ENCODE peak calls at places on chromosomes 6 and 20, in ten cellular contexts. One of them, this sample, is unnamed.

GRCh38 chr20:36084897-36085617 is 69.5 kb upstream of the EPB41L1 start:
- DNase-seq in skeletal muscle cell: no peak
- DNase-seq in dorsolateral prefrontal cortex: no peak
- DNase-seq in NCI-H146: no peak
- DNase-seq in cardiac muscle cell: peak
- DNase-seq in iPS-NIHi11: no peak
- DNase-seq in GM12864: no peak
- DNase-seq in caudate nucleus: no peak
- DNase-seq in stimulated activated CD8-positive, alpha-beta memory T cell treated with anti-CD3 and anti-CD28 coated beads, Interleukin-4, amount 100 ng/mL, for 4 hours: no peak
- DNase-seq in HFFc6: no peak
- DNase-seq in this sample: no peak

GRCh38 chr6:113936093-113936934 is 34.6 kb downstream of the HDAC2 start:
- DNase-seq in skeletal muscle cell: peak
- DNase-seq in dorsolateral prefrontal cortex: no peak
- DNase-seq in NCI-H146: peak
- DNase-seq in cardiac muscle cell: peak
- DNase-seq in iPS-NIHi11: peak
- DNase-seq in GM12864: peak
- DNase-seq in caudate nucleus: no peak
- DNase-seq in stimulated activated CD8-positive, alpha-beta memory T cell treated with anti-CD3 and anti-CD28 coated beads, Interleukin-4, amount 100 ng/mL, for 4 hours: no peak
- DNase-seq in HFFc6: peak
- DNase-seq in this sample: peak

GRCh38 chr6:170489836-170490235 is 63.3 kb downstream of the PSMB1 start:
- DNase-seq in skeletal muscle cell: no peak
- DNase-seq in dorsolateral prefrontal cortex: no peak
- DNase-seq in NCI-H146: peak
- DNase-seq in cardiac muscle cell: no peak
- DNase-seq in iPS-NIHi11: no peak
- DNase-seq in GM12864: no peak
- DNase-seq in caudate nucleus: no peak
- DNase-seq in stimulated activated CD8-positive, alpha-beta memory T cell treated with anti-CD3 and anti-CD28 coated beads, Interleukin-4, amount 100 ng/mL, for 4 hours: no peak
- DNase-seq in HFFc6: no peak
- DNase-seq in this sample: no peak

GRCh38 chr6:131163886-131164285 is 28.6 kb downstream of the AKAP7 start:
- DNase-seq in skeletal muscle cell: no peak
- DNase-seq in dorsolateral prefrontal cortex: no peak
- DNase-seq in NCI-H146: no peak
- DNase-seq in cardiac muscle cell: peak
- DNase-seq in iPS-NIHi11: no peak
- DNase-seq in GM12864: no peak
- DNase-seq in caudate nucleus: no peak
- DNase-seq in stimulated activated CD8-positive, alpha-beta memory T cell treated with anti-CD3 and anti-CD28 coated beads, Interleukin-4, amount 100 ng/mL, for 4 hours: no peak
- DNase-seq in HFFc6: no peak
- DNase-seq in this sample: no peak

GRCh38 chr20:50837532-50838321 is 42.9 kb downstream of the BCAS4 start:
- DNase-seq in skeletal muscle cell: peak
- DNase-seq in dorsolateral prefrontal cortex: no peak
- DNase-seq in NCI-H146: no peak
- DNase-seq in cardiac muscle cell: peak
- DNase-seq in iPS-NIHi11: no peak
- DNase-seq in GM12864: no peak
- DNase-seq in caudate nucleus: no peak
- DNase-seq in stimulated activated CD8-positive, alpha-beta memory T cell treated with anti-CD3 and anti-CD28 coated beads, Interleukin-4, amount 100 ng/mL, for 4 hours: no peak
- DNase-seq in HFFc6: peak
- DNase-seq in this sample: no peak

GRCh38 chr6:89298680-89299450 is 16.2 kb downstream of the GABRR2 start:
- DNase-seq in skeletal muscle cell: peak
- DNase-seq in dorsolateral prefrontal cortex: no peak
- DNase-seq in NCI-H146: no peak
- DNase-seq in cardiac muscle cell: peak
- DNase-seq in iPS-NIHi11: no peak
- DNase-seq in GM12864: peak
- DNase-seq in caudate nucleus: no peak
- DNase-seq in stimulated activated CD8-positive, alpha-beta memory T cell treated with anti-CD3 and anti-CD28 coated beads, Interleukin-4, amount 100 ng/mL, for 4 hours: no peak
- DNase-seq in HFFc6: no peak
- DNase-seq in this sample: no peak

GRCh38 chr6:82785206-82785605 is 280.4 kb downstream of the UBE3D start:
- DNase-seq in skeletal muscle cell: no peak
- DNase-seq in dorsolateral prefrontal cortex: no peak
- DNase-seq in NCI-H146: peak
- DNase-seq in cardiac muscle cell: no peak
- DNase-seq in iPS-NIHi11: no peak
- DNase-seq in GM12864: no peak
- DNase-seq in caudate nucleus: no peak
- DNase-seq in stimulated activated CD8-positive, alpha-beta memory T cell treated with anti-CD3 and anti-CD28 coated beads, Interleukin-4, amount 100 ng/mL, for 4 hours: no peak
- DNase-seq in HFFc6: no peak
- DNase-seq in this sample: no peak

GRCh38 chr6:49980898-49981297 is 11.5 kb upstream of the DEFB113 start:
- DNase-seq in skeletal muscle cell: peak
- DNase-seq in dorsolateral prefrontal cortex: no peak
- DNase-seq in NCI-H146: no peak
- DNase-seq in cardiac muscle cell: no peak
- DNase-seq in iPS-NIHi11: no peak
- DNase-seq in GM12864: peak
- DNase-seq in caudate nucleus: no peak
- DNase-seq in stimulated activated CD8-positive, alpha-beta memory T cell treated with anti-CD3 and anti-CD28 coated beads, Interleukin-4, amount 100 ng/mL, for 4 hours: no peak
- DNase-seq in HFFc6: no peak
- DNase-seq in this sample: no peak

GRCh38 chr6:149397384-149397783 is 2.7 kb upstream of the SUMO4 start:
- DNase-seq in skeletal muscle cell: no peak
- DNase-seq in dorsolateral prefrontal cortex: no peak
- DNase-seq in NCI-H146: no peak
- DNase-seq in cardiac muscle cell: no peak
- DNase-seq in iPS-NIHi11: no peak
- DNase-seq in GM12864: no peak
- DNase-seq in caudate nucleus: no peak
- DNase-seq in stimulated activated CD8-positive, alpha-beta memory T cell treated with anti-CD3 and anti-CD28 coated beads, Interleukin-4, amount 100 ng/mL, for 4 hours: no peak
- DNase-seq in HFFc6: no peak
- DNase-seq in this sample: no peak

GRCh38 chr6:42313941-42314570 is 96.4 kb upstream of the MRPS10 start:
- DNase-seq in skeletal muscle cell: no peak
- DNase-seq in dorsolateral prefrontal cortex: no peak
- DNase-seq in NCI-H146: no peak
- DNase-seq in cardiac muscle cell: peak
- DNase-seq in iPS-NIHi11: no peak
- DNase-seq in GM12864: no peak
- DNase-seq in caudate nucleus: no peak
- DNase-seq in stimulated activated CD8-positive, alpha-beta memory T cell treated with anti-CD3 and anti-CD28 coated beads, Interleukin-4, amount 100 ng/mL, for 4 hours: no peak
- DNase-seq in HFFc6: no peak
- DNase-seq in this sample: peak

GRCh38 chr6:27096834-27097511 is 150.5 kb upstream of the PRSS16 start:
- DNase-seq in skeletal muscle cell: peak
- DNase-seq in dorsolateral prefrontal cortex: no peak
- DNase-seq in NCI-H146: no peak
- DNase-seq in cardiac muscle cell: peak
- DNase-seq in iPS-NIHi11: peak
- DNase-seq in GM12864: peak
- DNase-seq in caudate nucleus: no peak
- DNase-seq in stimulated activated CD8-positive, alpha-beta memory T cell treated with anti-CD3 and anti-CD28 coated beads, Interleukin-4, amount 100 ng/mL, for 4 hours: no peak
- DNase-seq in HFFc6: peak
- DNase-seq in this sample: peak

GRCh38 chr6:169247419-169247818 is 6.2 kb downstream of the THBS2 start:
- DNase-seq in skeletal muscle cell: no peak
- DNase-seq in dorsolateral prefrontal cortex: no peak
- DNase-seq in NCI-H146: no peak
- DNase-seq in cardiac muscle cell: no peak
- DNase-seq in iPS-NIHi11: no peak
- DNase-seq in GM12864: no peak
- DNase-seq in caudate nucleus: no peak
- DNase-seq in stimulated activated CD8-positive, alpha-beta memory T cell treated with anti-CD3 and anti-CD28 coated beads, Interleukin-4, amount 100 ng/mL, for 4 hours: no peak
- DNase-seq in HFFc6: no peak
- DNase-seq in this sample: no peak

GRCh38 chr6:30450548-30450907 is 38.8 kb upstream of the HLA-E start:
- DNase-seq in skeletal muscle cell: no peak
- DNase-seq in dorsolateral prefrontal cortex: no peak
- DNase-seq in NCI-H146: no peak
- DNase-seq in cardiac muscle cell: no peak
- DNase-seq in iPS-NIHi11: no peak
- DNase-seq in GM12864: no peak
- DNase-seq in caudate nucleus: no peak
- DNase-seq in stimulated activated CD8-positive, alpha-beta memory T cell treated with anti-CD3 and anti-CD28 coated beads, Interleukin-4, amount 100 ng/mL, for 4 hours: no peak
- DNase-seq in HFFc6: no peak
- DNase-seq in this sample: no peak

GRCh38 chr6:143775326-143775725 is 67.8 kb upstream of the LTV1 start:
- DNase-seq in skeletal muscle cell: no peak
- DNase-seq in dorsolateral prefrontal cortex: no peak
- DNase-seq in NCI-H146: no peak
- DNase-seq in cardiac muscle cell: no peak
- DNase-seq in iPS-NIHi11: no peak
- DNase-seq in GM12864: no peak
- DNase-seq in caudate nucleus: no peak
- DNase-seq in stimulated activated CD8-positive, alpha-beta memory T cell treated with anti-CD3 and anti-CD28 coated beads, Interleukin-4, amount 100 ng/mL, for 4 hours: no peak
- DNase-seq in HFFc6: no peak
- DNase-seq in this sample: no peak

GRCh38 chr6:37699138-37699766 is 1.6 kb upstream of the MDGA1 start:
- DNase-seq in skeletal muscle cell: no peak
- DNase-seq in dorsolateral prefrontal cortex: no peak
- DNase-seq in NCI-H146: peak
- DNase-seq in cardiac muscle cell: no peak
- DNase-seq in iPS-NIHi11: no peak
- DNase-seq in GM12864: no peak
- DNase-seq in caudate nucleus: no peak
- DNase-seq in stimulated activated CD8-positive, alpha-beta memory T cell treated with anti-CD3 and anti-CD28 coated beads, Interleukin-4, amount 100 ng/mL, for 4 hours: peak
- DNase-seq in HFFc6: no peak
- DNase-seq in this sample: no peak

GRCh38 chr20:48189177-48189576 is 403.9 kb upstream of the SULF2 start:
- DNase-seq in skeletal muscle cell: no peak
- DNase-seq in dorsolateral prefrontal cortex: no peak
- DNase-seq in NCI-H146: no peak
- DNase-seq in cardiac muscle cell: peak
- DNase-seq in iPS-NIHi11: peak
- DNase-seq in GM12864: no peak
- DNase-seq in caudate nucleus: no peak
- DNase-seq in stimulated activated CD8-positive, alpha-beta memory T cell treated with anti-CD3 and anti-CD28 coated beads, Interleukin-4, amount 100 ng/mL, for 4 hours: no peak
- DNase-seq in HFFc6: no peak
- DNase-seq in this sample: no peak

GRCh38 chr20:8535403-8536003 is 403.4 kb downstream of the PLCB1 start:
- DNase-seq in skeletal muscle cell: no peak
- DNase-seq in dorsolateral prefrontal cortex: no peak
- DNase-seq in NCI-H146: peak
- DNase-seq in cardiac muscle cell: peak
- DNase-seq in iPS-NIHi11: peak
- DNase-seq in GM12864: no peak
- DNase-seq in caudate nucleus: no peak
- DNase-seq in stimulated activated CD8-positive, alpha-beta memory T cell treated with anti-CD3 and anti-CD28 coated beads, Interleukin-4, amount 100 ng/mL, for 4 hours: no peak
- DNase-seq in HFFc6: no peak
- DNase-seq in this sample: no peak

GRCh38 chr6:1312444-1313363 is 806 bp downstream of the FOXQ1 start:
- DNase-seq in skeletal muscle cell: no peak
- DNase-seq in dorsolateral prefrontal cortex: no peak
- DNase-seq in NCI-H146: peak
- DNase-seq in cardiac muscle cell: no peak
- DNase-seq in iPS-NIHi11: peak
- DNase-seq in GM12864: no peak
- DNase-seq in caudate nucleus: no peak
- DNase-seq in stimulated activated CD8-positive, alpha-beta memory T cell treated with anti-CD3 and anti-CD28 coated beads, Interleukin-4, amount 100 ng/mL, for 4 hours: no peak
- DNase-seq in HFFc6: no peak
- DNase-seq in this sample: no peak

GRCh38 chr6:123655520-123656306 is 19.0 kb upstream of the TRDN start:
- DNase-seq in skeletal muscle cell: no peak
- DNase-seq in dorsolateral prefrontal cortex: no peak
- DNase-seq in NCI-H146: no peak
- DNase-seq in cardiac muscle cell: no peak
- DNase-seq in iPS-NIHi11: no peak
- DNase-seq in GM12864: no peak
- DNase-seq in caudate nucleus: no peak
- DNase-seq in stimulated activated CD8-positive, alpha-beta memory T cell treated with anti-CD3 and anti-CD28 coated beads, Interleukin-4, amount 100 ng/mL, for 4 hours: no peak
- DNase-seq in HFFc6: no peak
- DNase-seq in this sample: no peak

GRCh38 chr6:108612852-108613251 is 52.1 kb downstream of the FOXO3 start:
- DNase-seq in skeletal muscle cell: no peak
- DNase-seq in dorsolateral prefrontal cortex: no peak
- DNase-seq in NCI-H146: no peak
- DNase-seq in cardiac muscle cell: no peak
- DNase-seq in iPS-NIHi11: no peak
- DNase-seq in GM12864: no peak
- DNase-seq in caudate nucleus: no peak
- DNase-seq in stimulated activated CD8-positive, alpha-beta memory T cell treated with anti-CD3 and anti-CD28 coated beads, Interleukin-4, amount 100 ng/mL, for 4 hours: no peak
- DNase-seq in HFFc6: no peak
- DNase-seq in this sample: no peak

GRCh38 chr6:112501705-112502104 is 154.6 kb downstream of the RFPL4B start:
- DNase-seq in skeletal muscle cell: peak
- DNase-seq in dorsolateral prefrontal cortex: peak
- DNase-seq in NCI-H146: peak
- DNase-seq in cardiac muscle cell: peak
- DNase-seq in iPS-NIHi11: peak
- DNase-seq in GM12864: no peak
- DNase-seq in caudate nucleus: peak
- DNase-seq in stimulated activated CD8-positive, alpha-beta memory T cell treated with anti-CD3 and anti-CD28 coated beads, Interleukin-4, amount 100 ng/mL, for 4 hours: no peak
- DNase-seq in HFFc6: no peak
- DNase-seq in this sample: peak

GRCh38 chr20:9838378-9839295 is at the start of gene PAK5:
- DNase-seq in skeletal muscle cell: no peak
- DNase-seq in dorsolateral prefrontal cortex: peak
- DNase-seq in NCI-H146: peak
- DNase-seq in cardiac muscle cell: peak
- DNase-seq in iPS-NIHi11: peak
- DNase-seq in GM12864: no peak
- DNase-seq in caudate nucleus: peak
- DNase-seq in stimulated activated CD8-positive, alpha-beta memory T cell treated with anti-CD3 and anti-CD28 coated beads, Interleukin-4, amount 100 ng/mL, for 4 hours: no peak
- DNase-seq in HFFc6: no peak
- DNase-seq in this sample: no peak

GRCh38 chr6:111173341-111173740 is 86.0 kb downstream of the SLC16A10 start:
- DNase-seq in skeletal muscle cell: no peak
- DNase-seq in dorsolateral prefrontal cortex: no peak
- DNase-seq in NCI-H146: no peak
- DNase-seq in cardiac muscle cell: no peak
- DNase-seq in iPS-NIHi11: no peak
- DNase-seq in GM12864: no peak
- DNase-seq in caudate nucleus: no peak
- DNase-seq in stimulated activated CD8-positive, alpha-beta memory T cell treated with anti-CD3 and anti-CD28 coated beads, Interleukin-4, amount 100 ng/mL, for 4 hours: no peak
- DNase-seq in HFFc6: no peak
- DNase-seq in this sample: no peak

GRCh38 chr6:87049779-87050178 is 45.1 kb downstream of the CGA start:
- DNase-seq in skeletal muscle cell: no peak
- DNase-seq in dorsolateral prefrontal cortex: no peak
- DNase-seq in NCI-H146: no peak
- DNase-seq in cardiac muscle cell: no peak
- DNase-seq in iPS-NIHi11: no peak
- DNase-seq in GM12864: no peak
- DNase-seq in caudate nucleus: no peak
- DNase-seq in stimulated activated CD8-positive, alpha-beta memory T cell treated with anti-CD3 and anti-CD28 coated beads, Interleukin-4, amount 100 ng/mL, for 4 hours: no peak
- DNase-seq in HFFc6: no peak
- DNase-seq in this sample: no peak

GRCh38 chr6:6654599-6655575 is 66.4 kb downstream of the LY86 start:
- DNase-seq in skeletal muscle cell: no peak
- DNase-seq in dorsolateral prefrontal cortex: no peak
- DNase-seq in NCI-H146: no peak
- DNase-seq in cardiac muscle cell: peak
- DNase-seq in iPS-NIHi11: no peak
- DNase-seq in GM12864: no peak
- DNase-seq in caudate nucleus: no peak
- DNase-seq in stimulated activated CD8-positive, alpha-beta memory T cell treated with anti-CD3 and anti-CD28 coated beads, Interleukin-4, amount 100 ng/mL, for 4 hours: no peak
- DNase-seq in HFFc6: no peak
- DNase-seq in this sample: no peak

GRCh38 chr6:26537846-26538571 is at the start of gene HMGN4:
- DNase-seq in skeletal muscle cell: no peak
- DNase-seq in dorsolateral prefrontal cortex: peak
- DNase-seq in NCI-H146: peak
- DNase-seq in cardiac muscle cell: peak
- DNase-seq in iPS-NIHi11: peak
- DNase-seq in GM12864: peak
- DNase-seq in caudate nucleus: peak
- DNase-seq in stimulated activated CD8-positive, alpha-beta memory T cell treated with anti-CD3 and anti-CD28 coated beads, Interleukin-4, amount 100 ng/mL, for 4 hours: peak
- DNase-seq in HFFc6: peak
- DNase-seq in this sample: peak

GRCh38 chr6:153032255-153032882 is 29.9 kb upstream of the MTRF1L start:
- DNase-seq in skeletal muscle cell: no peak
- DNase-seq in dorsolateral prefrontal cortex: no peak
- DNase-seq in NCI-H146: peak
- DNase-seq in cardiac muscle cell: peak
- DNase-seq in iPS-NIHi11: no peak
- DNase-seq in GM12864: no peak
- DNase-seq in caudate nucleus: no peak
- DNase-seq in stimulated activated CD8-positive, alpha-beta memory T cell treated with anti-CD3 and anti-CD28 coated beads, Interleukin-4, amount 100 ng/mL, for 4 hours: no peak
- DNase-seq in HFFc6: peak
- DNase-seq in this sample: no peak

GRCh38 chr20:63011798-63012197 is 5.0 kb upstream of the BHLHE23 start:
- DNase-seq in skeletal muscle cell: no peak
- DNase-seq in dorsolateral prefrontal cortex: no peak
- DNase-seq in NCI-H146: no peak
- DNase-seq in cardiac muscle cell: no peak
- DNase-seq in iPS-NIHi11: no peak
- DNase-seq in GM12864: no peak
- DNase-seq in caudate nucleus: no peak
- DNase-seq in stimulated activated CD8-positive, alpha-beta memory T cell treated with anti-CD3 and anti-CD28 coated beads, Interleukin-4, amount 100 ng/mL, for 4 hours: no peak
- DNase-seq in HFFc6: no peak
- DNase-seq in this sample: no peak